ENCODE peak calls at places on chromosome 3, in four cellular contexts. L, F, Z and A are unnamed samples.

GRCh38 chr3:37290551-37290950 is 116.2 kb upstream of the LRRFIP2 start:
- DNase-seq in F (no peak), L (no peak), Z (no peak), A (no peak)

GRCh38 chr3:98954806-98955205 is 53.3 kb upstream of the DCBLD2 start:
- DNase-seq in F (no peak), Z (no peak), L (peak; percentile 44), A (no peak)

GRCh38 chr3:174931473-174931872 is 72.3 kb downstream of the NAALADL2 start:
- DNase-seq in L (no peak), F (no peak), Z (no peak), A (no peak)

GRCh38 chr3:99286266-99286845 is 352.0 kb upstream of the COL8A1 start:
- DNase-seq in Z (no peak), F (no peak), L (peak; percentile 6), A (no peak)

GRCh38 chr3:10771486-10772225 is 44.4 kb upstream of the SLC6A11 start:
- DNase-seq in F (no peak), L (no peak), Z (no peak), A (no peak)

GRCh38 chr3:98777801-98778220 is 14.7 kb downstream of the ST3GAL6 start:
- DNase-seq in F (no peak), Z (no peak), L (no peak), A (no peak)

GRCh38 chr3:133964547-133964946 is 65.2 kb downstream of the SLCO2A1 start:
- DNase-seq in L (peak; percentile 19), Z (no peak), F (peak; percentile 4), A (no peak)

GRCh38 chr3:127493924-127494646 is 96.4 kb downstream of the TPRA1 start:
- DNase-seq in Z (no peak), F (no peak), L (no peak), A (no peak)

GRCh38 chr3:66854752-66855151 is 143.4 kb upstream of the KBTBD8 start:
- DNase-seq in Z (no peak), L (no peak), F (no peak), A (no peak)

GRCh38 chr3:134317106-134317947 is 56.9 kb downstream of the AMOTL2 start:
- DNase-seq in F (no peak), L (no peak), Z (no peak), A (no peak)

GRCh38 chr3:172550347-172550943 is 27.2 kb upstream of the TNFSF10 start:
- DNase-seq in L (peak; percentile 69), F (no peak), Z (peak; percentile 15), A (no peak)

GRCh38 chr3:71195492-71195891 is 388.0 kb downstream of the FOXP1 start:
- DNase-seq in Z (no peak), L (no peak), F (peak; percentile 28), A (no peak)

GRCh38 chr3:99544819-99545281 is 93.5 kb upstream of the COL8A1 start:
- DNase-seq in Z (no peak), F (no peak), L (no peak), A (no peak)

GRCh38 chr3:47847801-47848518 is 45.0 kb downstream of the DHX30 start:
- DNase-seq in F (no peak), L (no peak), Z (no peak), A (no peak)

GRCh38 chr3:184377374-184377773 is 633 bp downstream of the THPO start:
- DNase-seq in F (peak; percentile 23), L (no peak), Z (no peak), A (no peak)

GRCh38 chr3:64575211-64575844 is 112.5 kb downstream of the ADAMTS9 start:
- DNase-seq in Z (peak; percentile 14), F (peak; percentile 7), L (peak; percentile 13), A (peak; percentile 4)

GRCh38 chr3:115836944-115837343 is 213.6 kb downstream of the GAP43 start:
- DNase-seq in F (no peak), L (peak; percentile 28), Z (peak; percentile 7), A (no peak)

GRCh38 chr3:172538368-172539264 is 15.4 kb upstream of the TNFSF10 start:
- DNase-seq in F (no peak), L (no peak), Z (no peak), A (no peak)

GRCh38 chr3:53236112-53236841 is 19.5 kb downstream of the TKT start:
- DNase-seq in Z (peak; percentile 54), L (peak; percentile 34), F (peak; percentile 52), A (no peak)

GRCh38 chr3:28050895-28051294 is 190.5 kb upstream of the CMC1 start:
- DNase-seq in Z (no peak), L (peak; percentile 73), F (peak; percentile 54), A (peak; percentile 53)

GRCh38 chr3:46695177-46695961 is 1.9 kb upstream of the ALS2CL start:
- DNase-seq in L (no peak), F (no peak), Z (peak; percentile 62), A (no peak)

GRCh38 chr3:189824629-189825312 is 193.6 kb downstream of the TP63 start:
- DNase-seq in Z (no peak), L (no peak), F (no peak), A (peak; percentile 75)

GRCh38 chr3:5126586-5126985 is 4.5 kb downstream of the ARL8B start:
- DNase-seq in L (no peak), F (no peak), Z (no peak), A (no peak)

GRCh38 chr3:76438971-76439370 is 600.9 kb upstream of the ROBO2 start:
- DNase-seq in F (no peak), L (no peak), Z (no peak), A (no peak)

GRCh38 chr3:159174715-159175390 is 373.0 kb downstream of the MFSD1 start:
- DNase-seq in L (no peak), F (no peak), Z (no peak), A (no peak)

GRCh38 chr3:25191703-25192102 is 236.4 kb upstream of the RARB start:
- DNase-seq in F (no peak), L (no peak), Z (no peak), A (no peak)

GRCh38 chr3:45054196-45054857 is 28.2 kb downstream of the CLEC3B start:
- DNase-seq in Z (no peak), F (no peak), L (no peak), A (no peak)

GRCh38 chr3:53680026-53680425 is 166.2 kb downstream of the CHDH start:
- DNase-seq in F (no peak), L (no peak), Z (no peak), A (no peak)

GRCh38 chr3:116440196-116440595 is 5.1 kb downstream of the LSAMP start:
- DNase-seq in L (no peak), Z (no peak), F (no peak), A (no peak)

GRCh38 chr3:42544492-42545283 is 37.1 kb downstream of the SEC22C start:
- DNase-seq in Z (no peak), F (peak; percentile 72), L (no peak), A (no peak)

DNA sequence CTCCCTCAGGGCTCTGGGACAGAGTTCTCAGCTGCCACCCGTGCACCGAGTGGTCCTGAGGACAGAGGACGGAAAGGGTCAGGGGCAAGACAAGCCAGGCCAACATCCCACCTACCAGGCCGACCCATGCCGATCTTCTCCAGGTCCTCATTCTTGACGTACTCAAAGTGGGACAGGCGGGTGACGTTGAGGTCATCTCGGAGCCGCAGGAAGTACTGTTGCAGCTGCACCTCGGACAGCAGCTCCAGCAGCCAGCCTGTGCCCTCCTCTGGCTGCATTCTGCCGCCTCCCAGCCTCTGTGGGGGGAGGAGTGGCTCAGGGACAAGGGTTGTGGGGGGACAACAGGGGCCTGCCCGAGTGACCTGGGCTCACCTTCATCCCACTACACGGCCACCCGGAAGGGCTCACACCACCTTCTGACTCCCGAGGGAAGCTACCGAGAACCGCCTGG is 20.0 kb downstream of the TNK2 start:
- DNase-seq in Z (no peak), L (no peak), F (no peak), A (no peak)
- TF ChIP-seq REST in Z (no peak), L (no peak), F (no peak), A (no peak)

GRCh38 chr3:13707456-13707855 is 158.5 kb downstream of the FBLN2 start:
- DNase-seq in L (no peak), Z (no peak), F (no peak), A (no peak)

GRCh38 chr3:13708871-13709595 is 160.1 kb downstream of the FBLN2 start:
- DNase-seq in L (no peak), Z (no peak), F (no peak), A (no peak)

GRCh38 chr3:13710251-13710650 is 161.3 kb downstream of the FBLN2 start:
- DNase-seq in L (no peak), Z (no peak), F (no peak), A (no peak)

GRCh38 chr3:13708301-13708700 is 159.4 kb downstream of the FBLN2 start:
- DNase-seq in Z (no peak), F (no peak), L (no peak), A (no peak)

GRCh38 chr3:13709706-13710105 is 160.8 kb downstream of the FBLN2 start:
- DNase-seq in F (no peak), L (no peak), Z (no peak), A (no peak)
- TF ChIP-seq TCF7L2 in F (no peak), L (no peak), Z (no peak), A (no peak)

DNA sequence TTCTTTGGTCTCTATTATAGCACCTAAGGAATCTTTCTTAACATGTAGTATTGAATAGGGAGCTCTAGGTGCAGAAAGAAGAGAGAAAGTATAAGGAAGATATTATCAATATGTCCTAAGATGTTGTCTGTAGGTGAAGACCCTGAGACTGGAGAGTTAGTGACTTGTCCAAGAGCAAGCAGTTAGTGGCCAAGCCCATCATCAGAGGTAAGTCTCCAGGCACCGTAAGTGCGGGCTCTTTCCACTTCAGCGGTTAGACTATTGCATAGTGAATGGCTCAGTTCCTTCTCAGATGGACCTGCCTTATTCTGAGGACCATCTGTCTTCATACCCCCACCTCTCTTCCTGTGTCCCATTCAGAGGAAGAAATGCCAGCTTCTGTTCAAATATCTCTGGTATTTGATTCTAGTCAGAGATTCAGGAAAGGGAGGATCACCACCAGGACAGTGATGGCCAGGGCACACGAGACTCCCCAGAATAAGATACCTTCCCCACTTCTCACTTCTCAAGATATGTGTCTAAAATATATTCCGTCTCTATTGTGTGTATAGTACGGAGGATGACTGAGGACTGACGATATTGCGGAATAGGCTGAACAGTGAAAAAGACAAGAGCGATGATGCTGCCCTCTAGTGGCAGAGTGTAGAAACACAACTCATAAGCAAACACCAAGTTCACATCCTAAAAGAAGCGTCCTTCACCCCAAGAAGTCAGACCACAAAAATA is 19.1 kb upstream of the ADGRG7 start:
- DNase-seq in L (peak; percentile 63), F (peak; percentile 66), Z (peak; percentile 53), A (peak; percentile 70)
- TF ChIP-seq SIN3A in L (no peak), F (no peak), Z (no peak), A (no peak)

DNA sequence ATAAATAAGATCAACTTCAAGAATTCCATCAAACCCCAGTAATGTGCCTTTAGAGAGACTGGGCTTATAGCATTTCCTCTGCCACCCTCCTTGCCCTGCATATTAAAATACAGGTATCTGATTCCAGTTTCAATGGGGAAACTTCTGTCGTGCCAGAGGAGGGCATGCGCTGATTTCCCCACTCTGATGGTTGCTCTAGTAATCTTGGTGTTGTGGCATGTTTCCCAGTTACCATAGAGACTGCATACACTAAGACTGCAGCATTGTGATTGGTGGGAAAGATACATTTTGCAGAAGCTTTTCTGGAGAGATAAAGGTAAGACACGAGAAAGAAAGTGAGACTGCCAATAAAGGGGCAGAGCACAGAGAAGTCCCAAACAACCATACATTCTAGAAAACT is 225.6 kb downstream of the TIGIT start:
- DNase-seq in L (no peak), F (no peak), Z (no peak), A (no peak)
- TF ChIP-seq REST in L (no peak), F (no peak), Z (no peak), A (no peak)

GRCh38 chr3:13493867-13494441 is 13.8 kb downstream of the HDAC11 start:
- DNase-seq in L (no peak), Z (no peak), F (no peak), A (no peak)
- TF ChIP-seq TCF7L2 in L (no peak), Z (no peak), F (no peak), A (no peak)

GRCh38 chr3:17555525-17555924 is 186.9 kb downstream of the TBC1D5 start:
- DNase-seq in F (no peak), Z (no peak), L (no peak), A (no peak)
- TF ChIP-seq SIN3A in F (no peak), Z (no peak), L (no peak), A (no peak)